ENCODE peak calls at places on chromosomes 4 and X, in eight cellular contexts. O is IMR-90; U is bronchial epithelial cell; V is lower lobe of right lung; T is upper lobe of right lung; W is CD4-positive, CD25-positive, alpha-beta regulatory T cell; M is WERI-Rb-1; Q is breast epithelium. G is an unnamed sample.

GRCh38 chrX:129823115-129823514 is 20.6 kb downstream of the ZDHHC9 start:
- DNase-seq in O (peak; percentile 15), U (peak; percentile 18), V (no peak), T (no peak), W (peak; percentile 75), M (peak; percentile 49), Q (no peak), G (peak; percentile 71)

GRCh38 chr4:33883111-33883510 is 2361.2 kb downstream of the ARAP2 start:
- DNase-seq in O (no peak), U (no peak), V (no peak), T (no peak), W (no peak), M (no peak), Q (no peak), G (no peak)

GRCh38 chr4:133148690-133149363 is at the start of gene PCDH10:
- DNase-seq in O (peak; percentile 87), U (peak; percentile 56), V (peak; percentile 81), T (peak; percentile 90), W (peak; percentile 31), M (peak; percentile 98), Q (peak; percentile 83), G (peak; percentile 92)

GRCh38 chr4:23770011-23770410 is 119.8 kb downstream of the PPARGC1A start:
- DNase-seq in O (peak; percentile 25), U (peak; percentile 1), V (no peak), T (no peak), W (no peak), M (no peak), Q (no peak), G (no peak)

GRCh38 chr4:55503164-55503563 is 43.5 kb downstream of the CLOCK start:
- DNase-seq in O (peak; percentile 84), U (peak; percentile 87), V (no peak), T (no peak), W (no peak), M (no peak), Q (no peak), G (no peak)

GRCh38 chr4:52574036-52574435 is 85.1 kb downstream of the USP46 start:
- DNase-seq in O (peak; percentile 19), U (peak; percentile 38), V (no peak), T (no peak), W (no peak), M (no peak), Q (no peak), G (no peak)

GRCh38 chrX:152861116-152861515 is 30.3 kb downstream of the NSDHL start:
- DNase-seq in O (peak; percentile 21), U (no peak), V (no peak), T (no peak), W (no peak), M (peak; percentile 43), Q (no peak), G (no peak)

GRCh38 chr4:3045500-3045850 is 28.9 kb downstream of the HTT-AS start:
- DNase-seq in O (peak; percentile 74), U (peak; percentile 16), V (peak; percentile 88), T (peak; percentile 84), W (peak; percentile 83), M (no peak), Q (no peak), G (no peak)

GRCh38 chrX:69616520-69617203 is 749 bp downstream of the EDA start:
- DNase-seq in O (no peak), U (no peak), V (peak; percentile 41), T (peak; percentile 63), W (no peak), M (peak; percentile 13), Q (no peak), G (peak; percentile 55)

GRCh38 chr4:31959972-31960371 is 1239.8 kb downstream of the PCDH7 start:
- DNase-seq in O (no peak), U (no peak), V (no peak), T (no peak), W (no peak), M (no peak), Q (no peak), G (no peak)
- H3K27me3 ChIP-seq in O (no peaks in the 10 kb centered on the region), U (no peaks in the 10 kb centered on the region), V (no peaks in the 10 kb centered on the region), T (no peaks in the 10 kb centered on the region), W (no peaks in the 10 kb centered on the region), M (no peaks in the 10 kb centered on the region), Q (no peaks in the 10 kb centered on the region), G (no peaks in the 10 kb centered on the region)

DNA sequence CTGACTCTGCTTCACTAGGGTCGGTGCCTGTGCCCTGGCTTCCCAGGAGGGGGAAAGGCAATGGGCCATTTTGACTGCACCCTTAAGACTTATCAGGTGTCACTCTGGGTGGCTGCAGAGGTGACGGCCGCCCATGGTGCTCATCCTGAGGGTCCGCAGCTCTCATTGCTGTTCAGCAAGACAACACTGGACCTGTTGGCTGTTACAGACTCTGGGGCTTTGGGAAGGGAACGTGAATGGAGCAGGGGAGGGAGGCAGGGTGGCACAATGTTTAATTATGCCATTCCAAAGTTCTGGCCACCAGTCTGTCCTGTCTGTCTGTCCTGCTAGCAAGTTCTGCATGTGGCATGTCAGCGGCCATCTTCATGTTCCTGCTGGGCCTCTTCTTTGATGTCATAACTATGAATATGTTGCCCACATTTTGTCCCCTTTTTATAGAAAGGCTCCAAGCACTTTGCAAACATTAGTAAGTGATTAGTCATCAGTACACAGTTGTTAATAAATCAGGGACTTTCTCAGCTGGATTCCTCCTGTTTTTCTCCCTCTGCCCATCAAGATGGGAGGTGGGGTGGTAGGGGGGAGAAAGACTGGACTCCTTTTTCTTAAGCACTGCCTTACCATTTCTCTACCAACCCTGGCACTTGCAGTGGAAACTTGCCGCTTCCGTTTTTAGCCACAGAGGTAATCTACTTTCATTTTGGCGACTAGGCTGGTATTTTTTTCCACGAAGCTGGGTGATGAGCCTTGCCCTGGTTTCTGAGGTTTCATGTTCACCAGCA is 88.7 kb upstream of the TRIM2 start:
- DNase-seq in O (peak; percentile 77), U (peak; percentile 88), V (no peak), T (no peak), W (peak; percentile 96), M (no peak), Q (no peak), G (no peak)
- H3K4me3 ChIP-seq in O (no peak overlapping the region), U (no peak overlapping the region), V (peak overlapping the region; percentile 39), T (peak overlapping the region; percentile 30), W (peak overlapping the region; percentile 63), M (no peak overlapping the region), Q (peak overlapping the region; percentile 29), G (no peak overlapping the region)

DNA sequence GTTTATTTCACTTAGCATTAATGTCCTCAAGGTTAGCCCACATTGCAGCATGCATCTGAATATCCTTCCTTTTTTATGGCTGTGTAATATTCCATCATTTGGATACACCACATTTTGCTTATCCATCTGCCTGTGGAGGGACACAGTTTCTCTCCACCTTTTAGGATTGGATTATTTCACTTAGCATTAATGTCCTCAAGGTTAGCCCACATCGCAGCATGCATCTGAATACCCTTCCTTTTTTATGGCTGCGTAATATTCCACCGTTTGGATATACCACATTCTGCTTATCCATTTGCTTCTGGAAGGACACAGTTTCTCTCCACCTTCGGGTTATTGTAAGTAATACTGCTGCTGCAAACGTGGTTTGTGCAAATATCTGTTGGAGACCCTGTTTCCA is 110.0 kb downstream of the DHRSX start:
- DNase-seq in O (no peak), U (no peak), V (no peak), T (no peak), W (no peak), M (no peak), Q (no peak), G (no peak)
- H3K36me3 ChIP-seq in O (peaks cover 4% of the 10 kb centered on the region), U (peaks cover 5% of the 10 kb centered on the region), V (no peaks in the 10 kb centered on the region), T (no peaks in the 10 kb centered on the region), W (peaks cover 7% of the 10 kb centered on the region), M (peaks cover 15% of the 10 kb centered on the region), Q (no peaks in the 10 kb centered on the region), G (peaks cover 2% of the 10 kb centered on the region)

GRCh38 chr4:13535118-13535517 is 9.2 kb downstream of the NKX3-2 start:
- DNase-seq in O (no peak), U (no peak), V (no peak), T (no peak), W (no peak), M (peak; percentile 32), Q (no peak), G (peak; percentile 73)
- H3K27me3 ChIP-seq in O (peaks cover 96% of the 10 kb centered on the region), U (peaks cover 87% of the 10 kb centered on the region), V (peaks cover 99% of the 10 kb centered on the region), T (peaks cover 100% of the 10 kb centered on the region), W (peaks cover 67% of the 10 kb centered on the region), M (peaks cover 28% of the 10 kb centered on the region), Q (peaks cover 99% of the 10 kb centered on the region), G (peaks cover 96% of the 10 kb centered on the region)

G was measured in H7.